ENCODE peak calls at places on chromosomes 6 and 20, in six cellular contexts. I is uterus, Y is PC-9, U is GM23248, L is tibial artery, F is lower lobe of right lung. C is an unnamed sample.

GRCh38 chr6:143734641-143735063 is 56.9 kb downstream of the PHACTR2 start:
- DNase-seq in I (no peak), Y (no peak), U (no peak), L (no peak), F (no peak), C (no peak)

GRCh38 chr6:33779305-33779704 is 9.6 kb downstream of the LEMD2 start:
- DNase-seq in I (no peak), Y (no peak), U (no peak), L (no peak), F (no peak), C (no peak)

GRCh38 chr20:17225891-17226409 is 890 bp upstream of the PCSK2 start:
- DNase-seq in I (no peak), Y (no peak), U (peak; percentile 6), L (no peak), F (peak; percentile 56), C (no peak)

GRCh38 chr6:106411643-106412200 is 51.2 kb downstream of the CRYBG1 start:
- DNase-seq in I (no peak), Y (no peak), U (no peak), L (no peak), F (no peak), C (no peak)

GRCh38 chr20:46312075-46312944 is 4.0 kb upstream of the CDH22 start:
- DNase-seq in I (no peak), Y (no peak), U (no peak), L (no peak), F (no peak), C (no peak)

GRCh38 chr6:56247654-56248122 is 308 bp upstream of the COL21A1 start:
- DNase-seq in I (no peak), Y (no peak), U (no peak), L (no peak), F (no peak), C (no peak)

GRCh38 chr6:16436550-16436949 is 198.2 kb downstream of the GMPR start:
- DNase-seq in I (no peak), Y (no peak), U (no peak), L (no peak), F (no peak), C (no peak)

GRCh38 chr20:40728470-40728869 is 39.4 kb upstream of the MAFB start:
- DNase-seq in I (no peak), Y (no peak), U (peak; percentile 7), L (no peak), F (no peak), C (no peak)

GRCh38 chr20:18048191-18048590 is 9.5 kb downstream of the OVOL2 start:
- DNase-seq in I (no peak), Y (no peak), U (no peak), L (no peak), F (no peak), C (no peak)

GRCh38 chr6:79196908-79197307 is 37.6 kb downstream of the HMGN3 start:
- DNase-seq in I (no peak), Y (no peak), U (no peak), L (no peak), F (no peak), C (no peak)

GRCh38 chr6:101146389-101146788 is 247.1 kb upstream of the GRIK2 start:
- DNase-seq in I (no peak), Y (no peak), U (peak; percentile 12), L (no peak), F (no peak), C (no peak)

GRCh38 chr20:45592574-45593189 is 13.6 kb upstream of the WFDC8 start:
- DNase-seq in I (no peak), Y (peak; percentile 70), U (peak; percentile 62), L (no peak), F (no peak), C (no peak)

GRCh38 chr6:23985015-23985414 is 141.0 kb upstream of the NRSN1 start:
- DNase-seq in I (no peak), Y (no peak), U (no peak), L (no peak), F (no peak), C (no peak)

GRCh38 chr6:20718705-20719653 is 184.7 kb downstream of the CDKAL1 start:
- DNase-seq in I (no peak), Y (no peak), U (no peak), L (no peak), F (no peak), C (no peak)

GRCh38 chr6:76861403-76861802 is 601.9 kb downstream of the HTR1B start:
- DNase-seq in I (no peak), Y (no peak), U (peak; percentile 20), L (no peak), F (no peak), C (no peak)

GRCh38 chr6:43516697-43517502 is at the start of the genes POLR1C and YIPF3:
- DNase-seq in I (peak; percentile 98), Y (peak; percentile 92), U (peak; percentile 100), L (peak; percentile 99), F (peak; percentile 98), C (peak; percentile 95)
- H3K4me3 ChIP-seq in I (peak within 1 kb of the TSS; percentile 70), Y (peak within 1 kb of the TSS; percentile 84), U (peak within 1 kb of the TSS; percentile 99), L (peak within 1 kb of the TSS; percentile 60), F (peak within 1 kb of the TSS; percentile 97), C (peak within 1 kb of the TSS; percentile 68)

GRCh38 chr6:153170511-153170910 is 39.4 kb upstream of the RGS17 start:
- DNase-seq in I (no peak), Y (peak; percentile 61), U (peak; percentile 85), L (no peak), F (no peak), C (peak; percentile 20)

GRCh38 chr6:153167907-153168306 is 36.8 kb upstream of the RGS17 start:
- DNase-seq in I (no peak), Y (no peak), U (no peak), L (no peak), F (no peak), C (no peak)

GRCh38 chr6:153162646-153163045 is 31.6 kb upstream of the RGS17 start:
- DNase-seq in I (no peak), Y (no peak), U (no peak), L (no peak), F (no peak), C (no peak)

GRCh38 chr6:153162172-153162571 is 31.1 kb upstream of the RGS17 start:
- DNase-seq in I (no peak), Y (no peak), U (no peak), L (no peak), F (no peak), C (no peak)

GRCh38 chr6:153167026-153167891 is 36.2 kb upstream of the RGS17 start:
- DNase-seq in I (no peak), Y (peak; percentile 61), U (peak; percentile 93), L (no peak), F (no peak), C (peak; percentile 80)
- H3K4me3 ChIP-seq in I (no peak overlapping the region), Y (no peak overlapping the region), U (peak overlapping the region; percentile 56), L (no peak overlapping the region), F (no peak overlapping the region), C (no peak overlapping the region)

GRCh38 chr20:50540620-50541605 is 30.7 kb downstream of the PTPN1 start:
- DNase-seq in I (no peak), Y (peak; percentile 99), U (peak; percentile 71), L (no peak), F (no peak), C (peak; percentile 96)

GRCh38 chr20:50545123-50545522 is 34.9 kb downstream of the PTPN1 start:
- DNase-seq in I (no peak), Y (no peak), U (no peak), L (no peak), F (no peak), C (no peak)

GRCh38 chr20:50543326-50543725 is 33.1 kb downstream of the PTPN1 start:
- DNase-seq in I (no peak), Y (no peak), U (no peak), L (no peak), F (no peak), C (no peak)

GRCh38 chr20:50538276-50538675 is 28.1 kb downstream of the PTPN1 start:
- DNase-seq in I (no peak), Y (no peak), U (no peak), L (no peak), F (no peak), C (no peak)

GRCh38 chr20:50541606-50542041 is 31.4 kb downstream of the PTPN1 start:
- DNase-seq in I (no peak), Y (no peak), U (no peak), L (no peak), F (no peak), C (no peak)
- H3K4me3 ChIP-seq in I (no peak overlapping the region), Y (peak overlapping the region; percentile 12), U (no peak overlapping the region), L (no peak overlapping the region), F (no peak overlapping the region), C (no peak overlapping the region)

GRCh38 chr20:10114598-10114997 is 79.8 kb downstream of the ANKEF1 start:
- DNase-seq in I (no peak), Y (no peak), U (peak; percentile 7), L (no peak), F (no peak), C (no peak)
- H3K4me3 ChIP-seq in I (no peak overlapping the region), Y (no peak overlapping the region), U (no peak overlapping the region), L (no peak overlapping the region), F (no peak overlapping the region), C (no peak overlapping the region)

C was measured in SJSA1.